ENCODE peak calls at places on chromosomes 3 and 15, in seven cellular contexts. R is fibroblast of the aortic adventitia, C is AG10803, Z is mammary epithelial cell, M is fibroblast of mammary gland, W is A673, S is epithelial cell of esophagus. Y is an unnamed sample.

GRCh38 chr15:67181221-67181639 is 73.2 kb downstream of the AAGAB start:
- DNase-seq in R (no peak), C (no peak), Z (no peak), M (no peak), W (no peak), S (no peak), Y (no peak)

GRCh38 chr3:170054204-170054603 is 16.4 kb downstream of the GPR160 start:
- DNase-seq in R (peak; percentile 14), C (no peak), Z (no peak), M (no peak), W (peak; percentile 29), S (peak; percentile 11), Y (peak; percentile 24)

GRCh38 chr15:65954289-65954741 is 85.0 kb downstream of the RAB11A start:
- DNase-seq in R (peak; percentile 74), C (no peak), Z (peak; percentile 84), M (peak; percentile 45), W (peak; percentile 22), S (peak; percentile 72), Y (peak; percentile 82)

GRCh38 chr3:45785626-45786150 is 10.6 kb downstream of the SLC6A20 start:
- DNase-seq in R (no peak), C (no peak), Z (no peak), M (no peak), W (no peak), S (no peak), Y (no peak)

GRCh38 chr3:80439490-80439889 is 671.7 kb upstream of the ROBO1 start:
- DNase-seq in R (no peak), C (no peak), Z (no peak), M (no peak), W (no peak), S (no peak), Y (no peak)

GRCh38 chr3:66778749-66779148 is 219.4 kb upstream of the KBTBD8 start:
- DNase-seq in R (no peak), C (no peak), Z (no peak), M (no peak), W (no peak), S (peak; percentile 29), Y (no peak)

GRCh38 chr15:70653426-70653825 is 109.9 kb downstream of the UACA start:
- DNase-seq in R (no peak), C (no peak), Z (no peak), M (no peak), W (no peak), S (no peak), Y (no peak)

GRCh38 chr3:71035314-71035713 is 548.2 kb downstream of the FOXP1 start:
- DNase-seq in R (peak; percentile 51), C (peak; percentile 24), Z (no peak), M (peak; percentile 45), W (peak; percentile 70), S (peak; percentile 24), Y (peak; percentile 58)

GRCh38 chr15:52805351-52806283 is 15.5 kb upstream of the ONECUT1 start:
- DNase-seq in R (no peak), C (no peak), Z (no peak), M (no peak), W (no peak), S (no peak), Y (no peak)

GRCh38 chr3:71053495-71053894 is 530.0 kb downstream of the FOXP1 start:
- DNase-seq in R (no peak), C (no peak), Z (no peak), M (no peak), W (no peak), S (no peak), Y (no peak)

GRCh38 chr3:28542351-28542750 is 193.7 kb upstream of the AZI2 start:
- DNase-seq in R (no peak), C (no peak), Z (no peak), M (no peak), W (no peak), S (no peak), Y (no peak)

GRCh38 chr3:99357131-99357530 is 281.3 kb upstream of the COL8A1 start:
- DNase-seq in R (no peak), C (peak; percentile 80), Z (no peak), M (no peak), W (no peak), S (no peak), Y (no peak)

GRCh38 chr15:76533060-76533955 is 196.7 kb downstream of the ISL2 start:
- DNase-seq in R (no peak), C (no peak), Z (peak; percentile 12), M (peak; percentile 2), W (no peak), S (peak; percentile 93), Y (peak; percentile 90)

GRCh38 chr3:19901337-19901736 is 32.7 kb downstream of the EFHB start:
- DNase-seq in R (peak; percentile 26), C (no peak), Z (no peak), M (no peak), W (peak; percentile 78), S (no peak), Y (no peak)
- TF ChIP-seq CTCF in R (no peak), C (no peak), Z (no peak), M (no peak), W (peak; percentile 52), S (no peak), Y (no peak)

GRCh38 chr3:142366434-142366833 is 81.4 kb downstream of the XRN1 start:
- DNase-seq in R (no peak), C (no peak), Z (no peak), M (peak; percentile 6), W (peak; percentile 30), S (no peak), Y (peak; percentile 18)
- TF ChIP-seq CTCF in R (peak; percentile 15), C (peak; percentile 9), Z (peak; percentile 26), M (peak; percentile 30), W (peak; percentile 48), S (no peak), Y (peak; percentile 14)

GRCh38 chr15:62883938-62884479 is 158.5 kb upstream of the TPM1 start:
- DNase-seq in R (peak; percentile 81), C (peak; percentile 99), Z (no peak), M (peak; percentile 82), W (no peak), S (no peak), Y (no peak)
- TF ChIP-seq CTCF in R (no peak), C (peak; percentile 40), Z (no peak), M (no peak), W (no peak), S (no peak), Y (no peak)

DNA sequence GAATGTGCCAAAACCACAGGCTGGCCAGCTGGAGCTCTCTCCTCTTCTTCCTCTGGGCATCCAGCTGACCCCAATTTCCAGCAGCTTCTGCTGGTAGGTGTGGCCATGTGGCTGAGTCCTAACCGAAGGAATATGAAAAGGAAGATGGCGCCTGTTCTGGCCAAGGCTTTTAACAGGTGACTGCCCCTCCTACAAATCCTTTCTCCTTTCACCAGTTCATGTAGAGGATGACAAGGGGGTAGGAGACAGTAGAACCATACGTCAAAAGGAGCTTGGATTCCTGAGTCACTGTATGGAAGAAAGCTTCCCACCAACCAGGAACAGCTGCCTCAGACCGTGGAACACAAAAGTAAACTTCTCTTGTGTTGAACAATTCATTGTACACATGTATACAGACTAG is 316.7 kb upstream of the IGF1R start:
- DNase-seq in R (no peak), C (no peak), Z (no peak), M (no peak), W (no peak), S (no peak), Y (no peak)
- TF ChIP-seq CTCF in R (no peak), C (no peak), Z (no peak), M (no peak), W (no peak), S (no peak), Y (no peak)

DNA sequence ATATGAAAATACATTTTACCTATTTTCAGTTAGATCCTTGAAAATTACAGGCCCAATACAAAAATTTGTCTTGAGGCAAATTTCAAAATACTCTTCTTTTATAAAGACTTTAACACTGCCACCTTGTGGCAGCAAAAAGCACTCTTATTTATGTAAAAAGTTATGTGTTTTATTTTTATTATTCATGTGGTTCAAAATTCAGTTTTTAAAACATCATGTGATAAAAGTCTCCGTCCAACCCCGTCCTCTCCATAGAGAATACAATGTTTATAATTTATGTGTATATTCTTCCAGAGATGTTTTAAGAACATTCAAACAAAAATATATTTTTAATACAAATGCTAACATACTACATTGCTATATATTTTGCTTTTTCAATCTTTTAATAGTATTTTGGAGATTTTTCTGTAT is 36.9 kb upstream of the TRIM59 start:
- DNase-seq in R (peak; percentile 72), C (peak; percentile 71), Z (no peak), M (peak; percentile 67), W (peak; percentile 56), S (peak; percentile 56), Y (peak; percentile 53)
- TF ChIP-seq CTCF in R (peak; percentile 49), C (peak; percentile 57), Z (peak; percentile 53), M (peak; percentile 52), W (peak; percentile 74), S (peak; percentile 37), Y (peak; percentile 61)

GRCh38 chr3:38916706-38917105 is 100.7 kb upstream of the SCN10A start:
- DNase-seq in R (no peak), C (peak; percentile 51), Z (peak; percentile 84), M (no peak), W (no peak), S (peak; percentile 9), Y (no peak)
- TF ChIP-seq CTCF in R (no peak), C (no peak), Z (no peak), M (no peak), W (no peak), S (no peak), Y (no peak)

GRCh38 chr3:174758943-174759342 is 100.2 kb upstream of the NAALADL2 start:
- DNase-seq in R (peak; percentile 2), C (no peak), Z (no peak), M (no peak), W (no peak), S (no peak), Y (no peak)

DNA sequence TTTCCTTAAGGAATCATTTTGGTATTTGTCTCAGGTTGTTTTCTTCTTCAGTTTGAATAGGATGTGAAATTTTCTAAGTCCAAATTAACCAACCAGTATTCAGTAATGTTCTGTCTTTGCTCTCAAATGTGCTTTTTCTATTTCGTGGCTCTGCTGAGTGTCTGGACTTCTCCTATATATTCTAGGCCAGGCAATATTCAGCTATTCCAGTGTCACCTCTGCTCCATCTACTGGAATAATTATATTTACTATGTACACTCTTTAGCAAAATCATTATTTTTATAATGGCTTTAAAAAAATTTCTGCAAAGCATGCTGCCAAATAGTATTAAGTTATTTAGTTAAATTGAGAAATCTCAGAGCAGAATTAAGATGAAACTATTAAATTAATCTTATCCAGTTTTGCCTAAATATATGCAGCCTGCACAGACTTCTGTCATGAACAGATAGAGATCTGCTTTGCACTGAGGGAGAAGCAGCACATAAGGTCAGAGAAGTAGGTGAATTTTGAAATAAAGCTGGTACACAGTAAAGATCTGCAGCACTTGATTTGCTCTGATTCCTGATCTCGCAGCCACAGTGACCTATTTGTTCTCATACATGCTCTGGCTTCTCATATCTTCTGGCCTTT is 102.8 kb upstream of the NAALADL2 start:
- DNase-seq in R (no peak), C (no peak), Z (no peak), M (no peak), W (no peak), S (no peak), Y (no peak)
- TF ChIP-seq CTCF in R (no peak), C (no peak), Z (no peak), M (no peak), W (no peak), S (no peak), Y (no peak)

Y was measured in MCF 10A.